ENCODE peak calls at places on chromosomes 7 and 10, in eight cellular contexts. Z is suprapubic skin, R is A549, U is sigmoid colon, C is HepG2, V is stomach, W is K562, I is ovary. E is an unnamed sample. For H3K4me1, the result is how much of the 10 kb centered on the place peaks cover.

GRCh38 chr7:45708046-45708950 is 134.1 kb downstream of the ADCY1 start:
- DNase-seq in Z (no peak), C (no peak), R (no peak), U (peak), W (no peak), V (no peak), I (no peak), E (no peak)

GRCh38 chr7:150514748-150515222 is at the start of gene GIMAP7:
- DNase-seq in R (no peak), V (no peak), U (no peak), I (no peak), W (no peak), Z (no peak), C (no peak), E (no peak)

GRCh38 chr10:19889279-19889678 is 73.0 kb downstream of the PLXDC2 start:
- DNase-seq in C (no peak), R (no peak), U (no peak), W (no peak), I (no peak), V (no peak), Z (no peak), E (no peak)

GRCh38 chr7:98372993-98373392 is 27.9 kb downstream of the BAIAP2L1 start:
- DNase-seq in V (no peak), C (no peak), R (no peak), I (no peak), Z (no peak), U (no peak), W (no peak), E (no peak)

GRCh38 chr7:12923971-12924370 is 236.5 kb downstream of the ARL4A start:
- DNase-seq in V (no peak), I (no peak), R (no peak), U (no peak), C (no peak), Z (no peak), W (no peak), E (no peak)

GRCh38 chr7:93015193-93016084 is 102.3 kb downstream of the SAMD9 start:
- DNase-seq in Z (no peak), R (no peak), C (no peak), V (no peak), W (no peak), I (no peak), U (no peak), E (no peak)

GRCh38 chr7:27921081-27921836 is 181.3 kb downstream of the TAX1BP1 start:
- DNase-seq in W (peak), C (peak), Z (no peak), U (no peak), I (peak), R (peak), V (no peak), E (no peak)

GRCh38 chr10:77504196-77504869 is 133.3 kb downstream of the KCNMA1 start:
- DNase-seq in V (no peak), Z (no peak), W (no peak), R (no peak), I (no peak), U (no peak), C (no peak), E (no peak)

GRCh38 chr7:29106128-29106988 is 40.0 kb downstream of the CPVL start:
- DNase-seq in C (peak), W (no peak), R (no peak), I (no peak), V (peak), Z (no peak), U (no peak), E (no peak)

GRCh38 chr7:99693427-99694200 is 13.8 kb upstream of the CYP3A5 start:
- DNase-seq in V (peak), Z (no peak), I (no peak), U (no peak), R (no peak), W (peak), C (peak), E (no peak)

GRCh38 chr7:22822486-22823141 is at the start of gene TOMM7:
- DNase-seq in W (peak), C (peak), I (peak), Z (peak), R (peak), U (peak), V (peak), E (peak)

GRCh38 chr7:148670807-148671206 is 27.9 kb upstream of the CUL1 start:
- DNase-seq in I (no peak), C (no peak), Z (no peak), U (no peak), R (no peak), W (no peak), V (no peak), E (no peak)

GRCh38 chr7:41189866-41190265 is 513.0 kb downstream of the INHBA start:
- DNase-seq in V (no peak), R (peak), W (no peak), Z (no peak), C (no peak), U (no peak), I (no peak), E (no peak)

GRCh38 chr7:5231811-5232484 is 41.9 kb downstream of the WIPI2 start:
- DNase-seq in W (no peak), C (no peak), R (no peak), I (no peak), Z (no peak), V (no peak), U (no peak), E (no peak)

GRCh38 chr7:103560136-103560535 is 114.1 kb upstream of the SLC26A5 start:
- DNase-seq in Z (no peak), U (no peak), V (no peak), C (no peak), R (no peak), W (no peak), I (no peak), E (no peak)

GRCh38 chr7:99505324-99505662 is 831 bp downstream of the ZKSCAN5 start:
- DNase-seq in V (no peak), W (no peak), C (no peak), R (no peak), U (no peak), I (no peak), Z (no peak), E (no peak)

GRCh38 chr7:134527979-134528371 is 608 bp downstream of the AKR1B10 start:
- DNase-seq in R (no peak), V (no peak), W (no peak), Z (no peak), I (peak), C (peak), U (no peak), E (no peak)

GRCh38 chr10:58806970-58807630 is 294.4 kb downstream of the BICC1 start:
- DNase-seq in I (no peak), C (no peak), Z (no peak), U (no peak), R (no peak), W (no peak), V (no peak), E (no peak)

GRCh38 chr7:23022258-23022745 is 8.4 kb upstream of the HYCC1 start:
- DNase-seq in C (no peak), Z (no peak), U (no peak), W (peak), V (no peak), R (no peak), I (no peak), E (no peak)

GRCh38 chr10:46545861-46546590 is 10.4 kb downstream of the GPRIN2 start:
- DNase-seq in I (peak), U (peak), W (no peak), Z (peak), R (peak), V (peak), C (no peak), E (no peak)

GRCh38 chr7:44184221-44184873 is 4.9 kb downstream of the GCK start:
- DNase-seq in V (no peak), W (no peak), C (no peak), R (peak), U (no peak), Z (no peak), I (no peak), E (no peak)

GRCh38 chr10:18460061-18460460 is 191.3 kb downstream of the NSUN6 start:
- DNase-seq in R (no peak), C (no peak), U (no peak), W (no peak), Z (no peak), I (no peak), V (no peak), E (no peak)
- H3K4me1 ChIP-seq in R (under half), C (under half), U (under half), W (under half), Z (under half), I (under half), V (under half), E (under half)

GRCh38 chr7:7569615-7570014 is 2.9 kb downstream of the MIOS start:
- DNase-seq in R (no peak), C (no peak), V (no peak), U (no peak), Z (no peak), W (no peak), I (no peak), E (no peak)
- TF ChIP-seq POLR2A in R (no peak), C (no peak), V (no peak), U (no peak), Z (no peak), W (no peak), I (no peak), E (no peak)

GRCh38 chr10:28256776-28257175 is 46.1 kb downstream of the MPP7 start:
- DNase-seq in V (no peak), W (no peak), U (no peak), Z (no peak), I (no peak), C (no peak), R (no peak), E (no peak)
- TF ChIP-seq EP300 in V (no peak), W (no peak), U (no peak), Z (no peak), I (no peak), C (no peak), R (no peak), E (no peak)

DNA sequence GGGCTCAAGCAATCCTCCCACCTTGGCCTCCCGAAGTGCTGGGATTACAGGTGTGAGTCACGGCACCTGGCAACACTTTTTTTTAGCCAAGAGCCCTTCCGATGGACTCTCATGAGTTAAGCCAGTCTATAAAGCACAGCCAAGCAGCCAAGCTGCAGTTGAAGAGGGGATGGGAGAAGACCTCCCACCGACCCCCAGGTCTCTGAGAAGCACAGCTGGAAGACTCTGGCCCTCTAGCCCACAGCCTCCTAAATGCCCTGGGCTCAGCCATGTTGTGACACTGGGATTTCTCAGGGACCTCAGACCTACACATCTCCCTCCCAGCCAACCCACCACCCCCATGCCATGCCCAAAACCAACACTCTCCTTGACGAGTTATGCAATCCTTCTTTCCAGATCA is 31.1 kb downstream of the CALML3 start:
- DNase-seq in R (no peak), U (peak), C (no peak), V (peak), W (no peak), Z (peak), I (peak), E (peak)
- H3K4me1 ChIP-seq in R (under half), U (half or more), C (half or more), V (under half), W (half or more), Z (under half), I (under half), E (under half)

E was measured in tibial nerve.